ENCODE peak calls at places on chromosomes 2 and 18, in nine cellular contexts. Q, F, K, T, M, W, A, I and B are unnamed samples.

GRCh38 chr2:241990466-241990865 is 120.9 kb downstream of the RTP5 start:
- DNase-seq in F (no peak), K (no peak), M (no peak), T (no peak), W (no peak), Q (no peak), A (no peak), I (no peak), B (no peak)

GRCh38 chr2:105741617-105742016 is 3.1 kb upstream of the NCK2 start:
- DNase-seq in M (no peak), I (no peak), T (no peak), W (no peak), Q (no peak), F (no peak), A (no peak), K (no peak), B (no peak)

GRCh38 chr2:219186754-219187456 is 8.8 kb downstream of the RETREG2 start:
- DNase-seq in F (no peak), K (no peak), A (no peak), Q (no peak), T (no peak), I (no peak), M (no peak), W (no peak), B (no peak)

GRCh38 chr2:216033403-216033802 is 20.1 kb upstream of the MREG start:
- DNase-seq in A (no peak), W (no peak), Q (no peak), I (no peak), K (no peak), T (no peak), M (no peak), F (no peak), B (no peak)

GRCh38 chr2:24482256-24482971 is 8.6 kb upstream of the NCOA1 start:
- DNase-seq in A (no peak), F (no peak), Q (no peak), T (no peak), W (no peak), I (peak), K (no peak), M (no peak), B (no peak)

GRCh38 chr2:215022418-215022817 is 116.0 kb downstream of the ABCA12 start:
- DNase-seq in F (peak), T (no peak), W (no peak), I (peak), A (peak), K (peak), Q (no peak), M (peak), B (no peak)

GRCh38 chr2:11598228-11598731 is 64.4 kb downstream of the GREB1 start:
- DNase-seq in I (no peak), K (no peak), Q (no peak), A (no peak), F (no peak), T (no peak), M (peak), W (no peak), B (peak)

GRCh38 chr2:35168351-35168750 is 1187.2 kb upstream of the CRIM1 start:
- DNase-seq in F (no peak), A (peak), Q (no peak), I (no peak), T (no peak), W (no peak), K (no peak), M (peak), B (peak)

GRCh38 chr2:1283856-1284255 is 129.4 kb upstream of the TPO start:
- DNase-seq in W (no peak), M (no peak), F (no peak), Q (no peak), K (no peak), T (no peak), I (no peak), A (no peak), B (no peak)

GRCh38 chr2:12303181-12304030 is 413.3 kb upstream of the TRIB2 start:
- DNase-seq in A (no peak), K (peak), I (peak), F (peak), W (no peak), M (peak), Q (no peak), T (no peak), B (no peak)

GRCh38 chr18:48640566-48641270 is 101.9 kb downstream of the CTIF start:
- DNase-seq in Q (no peak), K (peak), T (no peak), M (no peak), W (no peak), I (peak), A (no peak), F (no peak), B (no peak)

GRCh38 chr2:223099561-223099960 is 47.6 kb downstream of the KCNE4 start:
- DNase-seq in A (no peak), T (no peak), K (no peak), W (no peak), F (no peak), Q (no peak), M (no peak), I (no peak), B (no peak)

GRCh38 chr2:109365131-109365530 is 236.1 kb downstream of the SH3RF3 start:
- DNase-seq in A (no peak), Q (no peak), I (no peak), W (no peak), M (no peak), K (no peak), T (no peak), F (no peak), B (no peak)

GRCh38 chr18:71707985-71708500 is 836.1 kb downstream of the CBLN2 start:
- DNase-seq in A (no peak), Q (no peak), K (no peak), W (no peak), M (no peak), I (no peak), F (no peak), T (no peak), B (no peak)

GRCh38 chr2:231052494-231053451 is 3.9 kb upstream of the PSMD1 start:
- DNase-seq in M (peak), F (peak), T (peak), W (peak), Q (peak), I (peak), K (peak), A (peak), B (peak)

GRCh38 chr2:72131371-72131891 is 16.2 kb downstream of the CYP26B1 start:
- DNase-seq in W (no peak), A (no peak), I (no peak), T (no peak), K (no peak), F (no peak), Q (no peak), M (no peak), B (no peak)

GRCh38 chr2:173658946-173659371 is 304.3 kb downstream of the CDCA7 start:
- DNase-seq in A (no peak), W (no peak), I (peak), Q (no peak), K (peak), M (peak), T (no peak), F (peak), B (no peak)

GRCh38 chr2:6639870-6640639 is 225.7 kb downstream of the CMPK2 start:
- DNase-seq in I (no peak), F (no peak), M (no peak), W (no peak), A (peak), K (no peak), T (peak), Q (no peak), B (no peak)

GRCh38 chr2:212034841-212035585 is 503.6 kb downstream of the ERBB4 start:
- DNase-seq in T (no peak), I (no peak), M (no peak), Q (no peak), K (peak), F (peak), A (no peak), W (peak), B (no peak)

GRCh38 chr2:223264541-223265171 is 212.7 kb downstream of the KCNE4 start:
- DNase-seq in T (no peak), I (no peak), W (no peak), F (no peak), K (peak), M (no peak), Q (no peak), A (peak), B (peak)

GRCh38 chr2:144834954-144835633 is 315.2 kb upstream of the ZEB2 start:
- DNase-seq in M (peak), T (no peak), A (no peak), W (peak), K (peak), Q (no peak), I (peak), F (peak), B (no peak)

GRCh38 chr2:65789923-65790675 is 357.7 kb upstream of the SPRED2 start:
- DNase-seq in M (no peak), Q (no peak), I (no peak), K (no peak), W (no peak), T (peak), A (no peak), F (no peak), B (no peak)

GRCh38 chr2:200455958-200456421 is 53.9 kb downstream of the KCTD18 start:
- DNase-seq in W (peak), I (peak), T (no peak), K (peak), M (no peak), A (no peak), F (no peak), Q (no peak), B (peak)

DNA sequence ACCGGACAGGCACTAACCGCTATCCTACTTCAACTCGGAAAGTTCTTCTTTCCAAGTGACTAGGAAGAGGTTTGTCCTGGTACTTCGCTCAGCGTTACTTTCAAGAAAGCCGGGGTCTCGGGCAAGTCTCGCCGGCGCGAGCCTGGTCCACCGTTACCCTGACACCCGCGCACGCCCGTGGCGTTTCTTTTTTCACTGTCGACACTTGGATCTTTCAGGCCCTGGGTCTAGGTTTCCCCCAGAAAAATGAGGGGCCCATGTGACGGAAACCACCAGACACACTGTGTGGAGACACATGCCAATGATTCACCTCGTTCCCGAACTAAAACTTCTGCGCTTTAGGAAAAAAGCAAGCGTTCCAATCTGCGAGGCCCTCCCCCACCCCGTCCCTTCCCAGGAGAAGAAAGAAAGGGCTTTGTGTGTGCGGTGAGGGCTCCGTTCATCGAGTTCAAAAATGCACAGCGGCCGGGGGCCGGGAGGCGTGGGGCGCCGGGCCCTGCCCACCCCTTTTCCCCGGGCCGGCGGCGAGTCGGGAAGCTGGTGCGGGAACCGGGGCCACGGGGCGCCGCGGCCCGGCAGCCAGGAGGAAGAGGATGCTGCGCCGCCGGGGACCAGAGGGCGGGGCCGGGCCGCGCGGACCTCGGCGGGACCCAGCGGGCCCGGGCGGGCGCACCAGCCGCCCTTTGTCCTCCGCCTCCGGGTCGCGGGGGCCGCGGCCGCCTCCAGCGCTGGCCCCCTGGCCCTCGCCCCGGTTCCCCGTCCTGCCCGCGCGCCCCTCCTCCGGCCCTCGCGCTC is 2.6 kb downstream of the ZNF521 start:
- DNase-seq in F (peak), M (no peak), K (peak), W (peak), I (peak), Q (no peak), T (peak), A (peak), B (peak)
- TF ChIP-seq EZH2 in F (no peak), M (no peak), K (no peak), W (no peak), I (no peak), Q (no peak), T (no peak), A (peak), B (no peak)

GRCh38 chr2:17877811-17878221 is 651 bp upstream of the KCNS3 start:
- DNase-seq in Q (no peak), I (peak), T (peak), M (no peak), W (peak), A (peak), K (peak), F (no peak), B (peak)
- TF ChIP-seq EZH2 in Q (no peak), I (peak), T (peak), M (no peak), W (no peak), A (no peak), K (peak), F (no peak), B (no peak)

DNA sequence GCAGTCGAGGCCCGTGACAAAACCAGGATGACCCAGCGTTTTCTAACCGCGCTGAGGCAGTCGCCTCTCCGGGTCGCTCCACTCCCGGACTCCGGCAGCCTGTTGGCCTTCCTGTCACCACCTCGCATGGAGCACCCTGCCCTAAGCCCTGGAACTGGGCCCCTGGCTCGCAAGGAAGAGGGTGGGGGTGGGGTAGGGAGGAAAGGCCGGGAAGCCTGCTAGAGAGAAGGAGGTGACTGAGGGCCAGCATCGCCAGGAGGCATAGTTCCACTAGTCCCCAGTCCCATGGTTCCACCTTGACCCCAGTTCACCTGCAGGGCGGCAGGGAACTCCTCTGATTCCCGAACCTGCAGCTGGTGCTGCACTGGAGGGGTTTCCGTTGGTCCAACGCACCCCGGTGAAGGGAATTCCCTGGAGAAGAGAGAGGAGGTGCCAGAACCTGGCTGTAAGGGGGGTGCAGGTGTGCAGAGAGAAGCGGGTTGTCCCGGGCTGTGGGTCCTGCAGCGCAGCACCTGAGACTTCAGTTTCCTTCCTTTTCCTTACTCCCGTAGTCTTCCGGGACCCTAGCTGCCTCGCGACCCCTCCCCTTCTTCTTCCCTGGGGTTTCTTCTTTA is 11.8 kb upstream of the EN1 start:
- DNase-seq in W (no peak), M (no peak), T (peak), K (no peak), Q (no peak), F (no peak), A (peak), I (no peak), B (no peak)
- TF ChIP-seq EZH2 in W (no peak), M (no peak), T (peak), K (no peak), Q (no peak), F (no peak), A (peak), I (no peak), B (no peak)

DNA sequence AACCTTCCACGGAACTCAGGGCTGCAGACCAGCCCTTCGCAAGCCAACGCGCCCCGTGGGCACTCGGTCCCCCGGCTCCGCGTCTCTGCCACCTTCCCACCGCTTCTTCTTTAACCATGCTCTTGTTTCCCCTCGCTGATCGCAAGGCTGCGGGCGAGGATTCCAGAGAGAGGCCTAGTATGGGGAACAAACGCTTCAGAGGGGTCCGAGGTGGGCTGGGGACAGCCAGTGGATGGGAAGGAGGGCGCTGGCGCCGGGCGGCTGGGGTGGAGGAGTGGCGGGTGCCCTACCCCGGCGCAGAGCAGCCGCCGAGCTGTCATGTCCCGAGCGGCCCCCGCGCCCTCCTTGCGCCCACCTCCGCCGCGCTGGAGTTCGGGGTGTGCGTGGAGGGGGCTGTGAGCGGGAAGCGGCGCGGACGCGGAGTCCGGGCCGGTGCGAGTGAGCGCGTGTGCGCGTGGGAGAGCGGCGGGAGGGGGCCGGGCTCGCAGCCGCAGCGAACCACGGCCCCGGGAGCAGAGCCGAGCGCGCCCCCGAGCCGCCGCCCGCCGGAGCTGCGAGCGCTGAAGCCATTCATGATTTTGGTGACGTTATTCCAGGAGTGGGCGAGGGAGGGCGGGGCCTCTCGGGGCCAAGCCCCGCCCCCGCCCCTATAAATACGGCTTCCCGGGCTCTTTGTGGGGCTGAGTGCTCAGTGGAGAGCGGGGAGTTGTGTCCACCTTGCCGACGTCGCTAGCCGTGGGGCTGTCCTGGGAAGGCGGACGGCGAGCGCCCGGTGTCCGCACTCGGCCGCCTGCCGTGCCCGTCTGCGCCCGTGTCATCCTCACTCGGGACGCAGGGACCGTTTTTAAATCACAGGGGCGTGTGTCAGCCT is at the start of gene LBH:
- DNase-seq in F (peak), Q (no peak), I (peak), T (peak), K (peak), A (peak), M (no peak), W (peak), B (peak)
- TF ChIP-seq EZH2 in F (no peak), Q (no peak), I (no peak), T (peak), K (no peak), A (peak), M (no peak), W (peak), B (no peak)